ENCODE peak calls at places on chromosomes 5 and 9, in six cellular contexts. O is endodermal cell, C is brain microvascular endothelial cell, N is SJSA1, W is HCT116, F is aorta. D is an unnamed sample.

GRCh38 chr5:125261505-125262250 is 515.2 kb upstream of the ZNF608 start:
- DNase-seq in N (no peak), F (no peak), C (no peak), W (no peak), O (no peak), D (no peak)

GRCh38 chr9:104863180-104863883 is 64.6 kb downstream of the ABCA1 start:
- DNase-seq in C (peak), W (peak), O (peak), N (peak), F (no peak), D (peak)

GRCh38 chr5:156477196-156477595 is 150.2 kb downstream of the SGCD start:
- DNase-seq in F (no peak), W (no peak), O (no peak), C (peak), N (no peak), D (no peak)

GRCh38 chr5:41404757-41405156 is 105.6 kb downstream of the PLCXD3 start:
- DNase-seq in N (no peak), C (no peak), W (no peak), F (no peak), O (no peak), D (no peak)

GRCh38 chr5:133996683-133997252 is 8.0 kb downstream of the VDAC1 start:
- DNase-seq in N (no peak), O (peak), C (no peak), W (no peak), F (no peak), D (no peak)

GRCh38 chr5:176427971-176428370 is 11.6 kb upstream of the CLTB start:
- DNase-seq in W (peak), C (no peak), N (no peak), F (no peak), O (no peak), D (no peak)

GRCh38 chr9:122338989-122339388 is 31.8 kb upstream of the PTGS1 start:
- DNase-seq in O (no peak), W (no peak), N (no peak), F (no peak), C (no peak), D (no peak)

GRCh38 chr9:99431103-99431502 is 209.0 kb downstream of the SEC61B start:
- DNase-seq in C (peak), N (peak), F (no peak), O (no peak), W (no peak), D (no peak)

GRCh38 chr5:179699640-179700298 is 1.0 kb downstream of the CANX start:
- DNase-seq in N (no peak), O (no peak), F (no peak), C (peak), W (no peak), D (no peak)

GRCh38 chr5:164188733-164189148 is 683.3 kb downstream of the MAT2B start:
- DNase-seq in F (no peak), W (no peak), O (no peak), N (no peak), C (no peak), D (no peak)

GRCh38 chr9:91047529-91047928 is 245.9 kb downstream of the SYK start:
- DNase-seq in O (no peak), F (no peak), C (no peak), N (no peak), W (no peak), D (no peak)

GRCh38 chr5:93585753-93586385 is 2.8 kb downstream of the NR2F1 start:
- DNase-seq in W (no peak), O (no peak), N (no peak), F (no peak), C (no peak), D (no peak)

GRCh38 chr9:127817881-127818434 is 15.3 kb downstream of the FPGS start:
- DNase-seq in C (no peak), F (no peak), O (peak), W (no peak), N (no peak), D (no peak)
- H3K27ac ChIP-seq in C (no peak), F (no peak), O (no peak), W (no peak), N (no peak), D (peak)

GRCh38 chr5:1886634-1887399 is 4.1 kb upstream of the IRX4 start:
- DNase-seq in F (peak), C (no peak), W (no peak), O (peak), N (no peak), D (no peak)
- H3K4me3 ChIP-seq in F (no peak), C (no peak), W (no peak), O (peak), N (no peak), D (peak)

GRCh38 chr5:58405175-58405574 is 54.7 kb downstream of the PLK2 start:
- DNase-seq in O (no peak), C (no peak), F (no peak), W (no peak), N (no peak), D (no peak)

GRCh38 chr5:58404734-58405133 is 55.2 kb downstream of the PLK2 start:
- DNase-seq in N (no peak), C (no peak), W (no peak), F (no peak), O (no peak), D (no peak)

GRCh38 chr5:58407042-58407709 is 52.7 kb downstream of the PLK2 start:
- DNase-seq in O (no peak), C (peak), N (no peak), F (no peak), W (no peak), D (no peak)

GRCh38 chr5:58403822-58404433 is 56.0 kb downstream of the PLK2 start:
- DNase-seq in F (no peak), W (no peak), C (no peak), N (no peak), O (no peak), D (no peak)

DNA sequence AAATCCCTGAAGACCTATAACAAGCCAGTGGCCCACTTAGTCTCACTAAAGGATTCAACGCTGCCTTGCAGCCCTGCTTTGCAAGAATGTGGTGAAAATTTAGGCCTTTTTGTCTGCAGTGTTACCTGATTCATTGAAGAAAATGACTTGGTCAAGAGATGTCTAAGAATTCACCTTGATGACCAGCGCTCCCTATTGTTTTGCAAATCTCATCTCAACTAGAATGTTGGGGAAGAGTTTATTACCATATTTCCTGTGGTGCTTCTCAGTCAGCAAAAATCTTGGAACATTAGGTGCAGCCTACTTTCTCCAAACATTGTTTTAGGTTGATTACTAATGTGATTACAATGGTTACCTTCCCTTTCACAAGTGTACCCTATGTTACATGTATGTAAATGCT is 53.5 kb downstream of the PLK2 start:
- DNase-seq in O (peak), F (no peak), C (no peak), W (no peak), N (no peak), D (no peak)
- H3K27ac ChIP-seq in O (no peak), F (no peak), C (no peak), W (no peak), N (no peak), D (no peak)

DNA sequence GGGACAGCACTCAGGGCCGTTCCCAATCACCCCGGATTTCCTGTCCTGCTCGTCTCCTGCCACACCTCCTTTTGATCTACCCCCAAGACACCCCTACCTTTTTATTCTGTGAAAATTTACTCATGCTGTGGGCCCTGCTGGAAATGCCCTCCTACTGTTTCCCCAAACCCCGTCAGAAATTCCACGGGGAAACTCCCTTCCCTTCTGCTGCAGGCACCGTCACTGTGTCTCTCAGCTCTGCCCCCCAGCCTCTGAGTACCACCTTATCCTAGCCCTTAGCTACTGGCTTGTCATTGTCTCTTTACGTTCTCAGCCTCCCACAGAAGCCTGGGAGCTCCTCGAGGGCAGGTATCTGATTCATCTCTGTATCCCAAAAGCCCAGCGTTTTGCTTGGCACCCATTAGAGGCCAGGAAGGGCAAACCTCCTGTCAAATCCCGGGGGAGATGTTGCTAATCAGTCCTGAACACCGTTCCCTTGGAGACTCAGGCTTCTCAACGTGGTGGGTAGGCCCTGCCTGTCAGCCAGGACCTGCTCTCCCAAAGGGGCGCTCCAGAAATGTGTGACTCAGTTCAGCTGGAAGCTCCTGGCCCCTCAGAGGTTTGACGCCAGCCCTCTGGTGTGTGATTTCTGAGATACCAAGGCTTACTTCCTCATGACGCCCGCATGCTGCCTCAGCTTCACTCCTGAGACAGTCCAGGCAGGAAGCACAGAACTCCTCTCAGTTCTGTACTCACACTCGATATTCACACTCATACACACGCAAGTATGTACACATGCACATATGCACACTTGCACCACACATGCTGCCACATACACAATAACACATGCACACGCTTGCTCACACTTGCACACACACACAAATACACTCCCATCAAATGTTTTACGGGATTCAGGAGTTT is 50.7 kb upstream of the GRHPR start:
- DNase-seq in C (peak), N (no peak), W (no peak), O (no peak), F (no peak), D (no peak)
- H3K4me3 ChIP-seq in C (no peak), N (no peak), W (no peak), O (no peak), F (no peak), D (no peak)

D was measured in right cardiac atrium.